ENCODE peak calls at places on chromosome 1, in nine cellular contexts. One of them, this sample, is unnamed. For H3K36me3, the result is how much of the 10 kb centered on the place peaks cover.

GRCh38 chr1:195278644-195279043 is 1329.6 kb downstream of the KCNT2 start:
- DNase-seq in transverse colon: no peak
- DNase-seq in CD4-positive, CD25-positive, alpha-beta regulatory T cell: no peak
- DNase-seq in neuronal stem cell: no peak
- DNase-seq in prostate gland: no peak
- DNase-seq in colonic mucosa: no peak
- DNase-seq in pancreas: no peak
- DNase-seq in heart left ventricle: no peak
- DNase-seq in hepatocyte: no peak
- DNase-seq in this sample: no peak

GRCh38 chr1:89552481-89553194 is 28.0 kb downstream of the LRRC8B start:
- DNase-seq in neuronal stem cell: no peak
- DNase-seq in colonic mucosa: no peak
- DNase-seq in CD4-positive, CD25-positive, alpha-beta regulatory T cell: peak
- DNase-seq in heart left ventricle: no peak
- DNase-seq in pancreas: no peak
- DNase-seq in prostate gland: peak
- DNase-seq in hepatocyte: no peak
- DNase-seq in transverse colon: peak
- DNase-seq in this sample: no peak

GRCh38 chr1:184648856-184649201 is 105.8 kb downstream of the EDEM3 start:
- DNase-seq in colonic mucosa: no peak
- DNase-seq in prostate gland: no peak
- DNase-seq in transverse colon: no peak
- DNase-seq in pancreas: no peak
- DNase-seq in CD4-positive, CD25-positive, alpha-beta regulatory T cell: no peak
- DNase-seq in hepatocyte: no peak
- DNase-seq in neuronal stem cell: no peak
- DNase-seq in heart left ventricle: no peak
- DNase-seq in this sample: no peak

GRCh38 chr1:204376919-204377799 is 17.4 kb upstream of the PLEKHA6 start:
- DNase-seq in neuronal stem cell: no peak
- DNase-seq in pancreas: peak
- DNase-seq in CD4-positive, CD25-positive, alpha-beta regulatory T cell: no peak
- DNase-seq in transverse colon: peak
- DNase-seq in heart left ventricle: no peak
- DNase-seq in colonic mucosa: peak
- DNase-seq in hepatocyte: peak
- DNase-seq in prostate gland: no peak
- DNase-seq in this sample: no peak

GRCh38 chr1:198798923-198799386 is 160.1 kb downstream of the PTPRC start:
- DNase-seq in hepatocyte: no peak
- DNase-seq in CD4-positive, CD25-positive, alpha-beta regulatory T cell: no peak
- DNase-seq in heart left ventricle: no peak
- DNase-seq in neuronal stem cell: no peak
- DNase-seq in colonic mucosa: no peak
- DNase-seq in transverse colon: no peak
- DNase-seq in prostate gland: no peak
- DNase-seq in pancreas: no peak
- DNase-seq in this sample: no peak

GRCh38 chr1:198922638-198923430 is 284.0 kb downstream of the PTPRC start:
- DNase-seq in neuronal stem cell: no peak
- DNase-seq in hepatocyte: no peak
- DNase-seq in transverse colon: no peak
- DNase-seq in pancreas: no peak
- DNase-seq in heart left ventricle: no peak
- DNase-seq in CD4-positive, CD25-positive, alpha-beta regulatory T cell: no peak
- DNase-seq in colonic mucosa: no peak
- DNase-seq in prostate gland: no peak
- DNase-seq in this sample: no peak

GRCh38 chr1:11478571-11479374 is at the start of gene DISP3:
- DNase-seq in hepatocyte: peak
- DNase-seq in neuronal stem cell: peak
- DNase-seq in prostate gland: peak
- DNase-seq in transverse colon: peak
- DNase-seq in colonic mucosa: peak
- DNase-seq in pancreas: peak
- DNase-seq in heart left ventricle: peak
- DNase-seq in CD4-positive, CD25-positive, alpha-beta regulatory T cell: peak
- DNase-seq in this sample: peak

GRCh38 chr1:225651872-225652725 is 824 bp downstream of the ENAH start:
- DNase-seq in heart left ventricle: no peak
- DNase-seq in transverse colon: no peak
- DNase-seq in neuronal stem cell: peak
- DNase-seq in hepatocyte: peak
- DNase-seq in colonic mucosa: peak
- DNase-seq in CD4-positive, CD25-positive, alpha-beta regulatory T cell: no peak
- DNase-seq in prostate gland: peak
- DNase-seq in pancreas: peak
- DNase-seq in this sample: peak

GRCh38 chr1:200524092-200524491 is 96.5 kb downstream of the KIF14 start:
- DNase-seq in transverse colon: no peak
- DNase-seq in pancreas: no peak
- DNase-seq in prostate gland: no peak
- DNase-seq in heart left ventricle: no peak
- DNase-seq in CD4-positive, CD25-positive, alpha-beta regulatory T cell: no peak
- DNase-seq in colonic mucosa: no peak
- DNase-seq in neuronal stem cell: no peak
- DNase-seq in hepatocyte: no peak
- DNase-seq in this sample: peak

GRCh38 chr1:9363061-9363471 is 70.4 kb downstream of the SPSB1 start:
- DNase-seq in neuronal stem cell: no peak
- DNase-seq in heart left ventricle: no peak
- DNase-seq in pancreas: no peak
- DNase-seq in colonic mucosa: no peak
- DNase-seq in transverse colon: no peak
- DNase-seq in prostate gland: no peak
- DNase-seq in CD4-positive, CD25-positive, alpha-beta regulatory T cell: no peak
- DNase-seq in hepatocyte: no peak
- DNase-seq in this sample: no peak

GRCh38 chr1:183248989-183249691 is 63.1 kb downstream of the LAMC2 start:
- DNase-seq in CD4-positive, CD25-positive, alpha-beta regulatory T cell: no peak
- DNase-seq in heart left ventricle: no peak
- DNase-seq in transverse colon: no peak
- DNase-seq in neuronal stem cell: no peak
- DNase-seq in colonic mucosa: no peak
- DNase-seq in hepatocyte: no peak
- DNase-seq in prostate gland: no peak
- DNase-seq in pancreas: no peak
- DNase-seq in this sample: no peak

GRCh38 chr1:209810783-209811182 is 4.8 kb upstream of the IRF6 start:
- DNase-seq in hepatocyte: no peak
- DNase-seq in colonic mucosa: no peak
- DNase-seq in neuronal stem cell: no peak
- DNase-seq in heart left ventricle: no peak
- DNase-seq in pancreas: no peak
- DNase-seq in prostate gland: no peak
- DNase-seq in transverse colon: no peak
- DNase-seq in CD4-positive, CD25-positive, alpha-beta regulatory T cell: no peak
- DNase-seq in this sample: no peak

GRCh38 chr1:59034925-59035324 is 251.1 kb upstream of the JUN start:
- DNase-seq in neuronal stem cell: no peak
- DNase-seq in hepatocyte: no peak
- DNase-seq in heart left ventricle: no peak
- DNase-seq in CD4-positive, CD25-positive, alpha-beta regulatory T cell: no peak
- DNase-seq in transverse colon: no peak
- DNase-seq in pancreas: no peak
- DNase-seq in colonic mucosa: no peak
- DNase-seq in prostate gland: no peak
- DNase-seq in this sample: no peak

GRCh38 chr1:152459596-152460528 is 45.8 kb upstream of the CRNN start:
- DNase-seq in pancreas: peak
- DNase-seq in transverse colon: peak
- DNase-seq in colonic mucosa: peak
- DNase-seq in CD4-positive, CD25-positive, alpha-beta regulatory T cell: peak
- DNase-seq in heart left ventricle: peak
- DNase-seq in neuronal stem cell: no peak
- DNase-seq in hepatocyte: no peak
- DNase-seq in prostate gland: peak
- DNase-seq in this sample: peak

GRCh38 chr1:240831191-240831631 is 219.3 kb upstream of the GREM2 start:
- DNase-seq in neuronal stem cell: no peak
- DNase-seq in colonic mucosa: no peak
- DNase-seq in CD4-positive, CD25-positive, alpha-beta regulatory T cell: no peak
- DNase-seq in heart left ventricle: no peak
- DNase-seq in hepatocyte: no peak
- DNase-seq in prostate gland: no peak
- DNase-seq in pancreas: no peak
- DNase-seq in transverse colon: no peak
- DNase-seq in this sample: no peak

GRCh38 chr1:7704214-7705047 is 66.7 kb upstream of the VAMP3 start:
- DNase-seq in neuronal stem cell: peak
- DNase-seq in colonic mucosa: peak
- DNase-seq in transverse colon: peak
- DNase-seq in prostate gland: peak
- DNase-seq in pancreas: peak
- DNase-seq in heart left ventricle: peak
- DNase-seq in CD4-positive, CD25-positive, alpha-beta regulatory T cell: peak
- DNase-seq in hepatocyte: peak
- DNase-seq in this sample: peak
- H3K4me3 ChIP-seq in neuronal stem cell: peak
- H3K4me3 ChIP-seq in colonic mucosa: no peak
- H3K4me3 ChIP-seq in transverse colon: no peak
- H3K4me3 ChIP-seq in prostate gland: peak
- H3K4me3 ChIP-seq in pancreas: peak
- H3K4me3 ChIP-seq in heart left ventricle: peak
- H3K4me3 ChIP-seq in CD4-positive, CD25-positive, alpha-beta regulatory T cell: no peak
- H3K4me3 ChIP-seq in hepatocyte: peak
- H3K4me3 ChIP-seq in this sample: peak

GRCh38 chr1:93584238-93585003 is 97.2 kb downstream of the BCAR3 start:
- DNase-seq in transverse colon: no peak
- DNase-seq in neuronal stem cell: no peak
- DNase-seq in pancreas: no peak
- DNase-seq in CD4-positive, CD25-positive, alpha-beta regulatory T cell: no peak
- DNase-seq in prostate gland: peak
- DNase-seq in colonic mucosa: no peak
- DNase-seq in heart left ventricle: peak
- DNase-seq in hepatocyte: peak
- DNase-seq in this sample: no peak
- H3K36me3 ChIP-seq in transverse colon: under half
- H3K36me3 ChIP-seq in neuronal stem cell: under half
- H3K36me3 ChIP-seq in pancreas: under half
- H3K36me3 ChIP-seq in CD4-positive, CD25-positive, alpha-beta regulatory T cell: under half
- H3K36me3 ChIP-seq in prostate gland: under half
- H3K36me3 ChIP-seq in colonic mucosa: under half
- H3K36me3 ChIP-seq in heart left ventricle: half or more
- H3K36me3 ChIP-seq in hepatocyte: under half
- H3K36me3 ChIP-seq in this sample: under half

GRCh38 chr1:24965571-24965930 is 35.5 kb upstream of the RUNX3 start:
- DNase-seq in CD4-positive, CD25-positive, alpha-beta regulatory T cell: no peak
- DNase-seq in neuronal stem cell: no peak
- DNase-seq in hepatocyte: no peak
- DNase-seq in transverse colon: no peak
- DNase-seq in colonic mucosa: no peak
- DNase-seq in prostate gland: no peak
- DNase-seq in pancreas: no peak
- DNase-seq in heart left ventricle: no peak
- DNase-seq in this sample: no peak
- H3K4me3 ChIP-seq in CD4-positive, CD25-positive, alpha-beta regulatory T cell: no peak
- H3K4me3 ChIP-seq in neuronal stem cell: no peak
- H3K4me3 ChIP-seq in hepatocyte: no peak
- H3K4me3 ChIP-seq in transverse colon: no peak
- H3K4me3 ChIP-seq in colonic mucosa: no peak
- H3K4me3 ChIP-seq in prostate gland: no peak
- H3K4me3 ChIP-seq in pancreas: no peak
- H3K4me3 ChIP-seq in heart left ventricle: no peak
- H3K4me3 ChIP-seq in this sample: no peak

GRCh38 chr1:56495538-56495937 is 83.8 kb downstream of the PLPP3 start:
- DNase-seq in prostate gland: no peak
- DNase-seq in heart left ventricle: no peak
- DNase-seq in colonic mucosa: no peak
- DNase-seq in transverse colon: no peak
- DNase-seq in pancreas: no peak
- DNase-seq in hepatocyte: no peak
- DNase-seq in CD4-positive, CD25-positive, alpha-beta regulatory T cell: no peak
- DNase-seq in neuronal stem cell: no peak
- DNase-seq in this sample: no peak
- H3K36me3 ChIP-seq in prostate gland: under half
- H3K36me3 ChIP-seq in heart left ventricle: half or more
- H3K36me3 ChIP-seq in colonic mucosa: under half
- H3K36me3 ChIP-seq in transverse colon: under half
- H3K36me3 ChIP-seq in pancreas: under half
- H3K36me3 ChIP-seq in hepatocyte: under half
- H3K36me3 ChIP-seq in CD4-positive, CD25-positive, alpha-beta regulatory T cell: under half
- H3K36me3 ChIP-seq in neuronal stem cell: under half
- H3K36me3 ChIP-seq in this sample: under half

DNA sequence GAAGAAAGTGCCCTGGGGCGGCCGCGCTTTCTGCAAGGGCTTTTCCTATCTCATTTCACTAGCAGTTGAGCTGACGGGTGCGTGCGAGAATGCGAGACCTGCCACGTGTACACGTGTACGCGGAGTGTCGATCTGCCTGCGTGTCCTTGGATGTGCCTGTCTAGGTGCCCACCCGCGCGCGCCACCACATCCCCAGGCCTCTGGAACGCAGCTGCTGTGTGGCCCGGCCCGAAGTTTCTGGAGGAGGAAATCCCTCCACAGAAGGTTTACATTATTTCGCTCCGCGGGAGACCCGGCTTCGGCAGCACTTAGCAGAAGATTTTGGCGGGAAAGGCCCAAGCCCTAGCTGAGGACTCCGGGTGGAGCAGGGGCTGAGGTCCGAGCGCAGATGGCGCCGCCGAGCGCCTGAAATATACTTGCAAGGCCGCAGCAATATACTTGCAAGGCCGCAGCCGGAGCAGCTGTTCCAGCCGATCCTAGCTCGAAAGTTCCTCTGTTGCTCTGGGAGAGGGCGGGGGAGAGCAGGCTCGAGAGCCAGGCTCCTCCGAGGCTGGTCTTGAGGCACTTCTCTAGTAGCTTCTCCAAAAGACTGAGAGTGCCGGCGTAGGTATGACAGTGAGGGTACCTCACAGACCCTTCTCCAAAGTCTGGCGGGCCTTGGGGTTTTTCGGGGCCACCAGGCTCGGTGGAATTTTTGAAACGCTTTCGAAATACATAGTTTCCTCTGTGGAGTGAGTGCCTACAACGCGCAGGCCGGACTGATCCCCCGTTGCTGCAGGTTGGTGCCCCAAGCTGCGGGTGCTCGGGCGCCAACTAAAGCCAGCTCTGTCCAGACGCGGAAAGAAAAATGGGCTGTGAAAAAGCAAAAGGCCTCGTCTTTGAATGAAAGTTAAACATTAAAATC is 3.8 kb downstream of the TBX15 start:
- DNase-seq in pancreas: no peak
- DNase-seq in prostate gland: no peak
- DNase-seq in neuronal stem cell: peak
- DNase-seq in heart left ventricle: no peak
- DNase-seq in transverse colon: no peak
- DNase-seq in CD4-positive, CD25-positive, alpha-beta regulatory T cell: no peak
- DNase-seq in hepatocyte: no peak
- DNase-seq in colonic mucosa: no peak
- DNase-seq in this sample: peak
- H3K4me3 ChIP-seq in pancreas: peak
- H3K4me3 ChIP-seq in prostate gland: no peak
- H3K4me3 ChIP-seq in neuronal stem cell: no peak
- H3K4me3 ChIP-seq in heart left ventricle: peak
- H3K4me3 ChIP-seq in transverse colon: no peak
- H3K4me3 ChIP-seq in CD4-positive, CD25-positive, alpha-beta regulatory T cell: no peak
- H3K4me3 ChIP-seq in hepatocyte: no peak
- H3K4me3 ChIP-seq in colonic mucosa: peak
- H3K4me3 ChIP-seq in this sample: no peak